ENCODE peak calls at places on chromosomes 7 and 10, in eight cellular contexts. B is heart right ventricle, A is heart left ventricle, H is sigmoid colon, D is lower lobe of right lung, T is left ventricle myocardium inferior, U is thoracic aorta, E is IMR-90. S is an unnamed sample. For H3K4me1 and H3K36me3, the result is how much of the 10 kb centered on the place peaks cover.

GRCh38 chr7:120992272-120993010 is 3.9 kb downstream of the CPED1 start:
- DNase-seq in B (no peak), A (no peak), H (no peak), D (no peak), T (no peak), U (no peak), E (no peak), S (no peak)

GRCh38 chr7:54788664-54789063 is 29.7 kb upstream of the SEC61G start:
- DNase-seq in B (peak), A (no peak), H (peak), D (no peak), T (no peak), U (no peak), E (peak), S (no peak)

GRCh38 chr7:123199869-123200268 is at the start of gene SLC13A1:
- DNase-seq in B (no peak), A (no peak), H (no peak), D (no peak), T (no peak), U (no peak), E (no peak), S (no peak)

GRCh38 chr7:81626008-81626407 is 143.8 kb downstream of the HGF start:
- DNase-seq in B (no peak), A (no peak), H (no peak), D (no peak), T (no peak), U (no peak), E (peak), S (no peak)

GRCh38 chr10:88207121-88207546 is 343.7 kb downstream of the PTEN start:
- DNase-seq in B (no peak), A (no peak), H (no peak), D (no peak), T (no peak), U (no peak), E (no peak), S (no peak)

GRCh38 chr7:30225863-30226361 is 58.5 kb upstream of the ZNRF2 start:
- DNase-seq in B (peak), A (peak), H (peak), D (peak), T (peak), U (no peak), E (peak), S (no peak)

GRCh38 chr7:23393636-23394035 is 76.7 kb downstream of the IGF2BP3 start:
- DNase-seq in B (no peak), A (no peak), H (no peak), D (no peak), T (no peak), U (no peak), E (no peak), S (no peak)

GRCh38 chr7:45120-46090 is 147.0 kb upstream of the FAM20C start:
- DNase-seq in B (no peak), A (peak), H (no peak), D (peak), T (no peak), U (no peak), E (no peak), S (no peak)

GRCh38 chr10:102096449-102096848 is 23.7 kb downstream of the LDB1 start:
- DNase-seq in B (no peak), A (no peak), H (no peak), D (no peak), T (no peak), U (no peak), E (no peak), S (no peak)

GRCh38 chr7:50450691-50451051 is 521 bp upstream of the FIGNL1 start:
- DNase-seq in B (no peak), A (no peak), H (no peak), D (peak), T (peak), U (no peak), E (no peak), S (peak)

GRCh38 chr10:80131499-80131901 is 1.0 kb upstream of the PLAC9 start:
- DNase-seq in B (no peak), A (no peak), H (peak), D (no peak), T (no peak), U (no peak), E (no peak), S (no peak)

GRCh38 chr10:116888380-116889055 is 39.2 kb downstream of the ENO4 start:
- DNase-seq in B (peak), A (no peak), H (peak), D (peak), T (peak), U (peak), E (peak), S (no peak)

GRCh38 chr7:157554393-157555238 is 217.8 kb downstream of the DNAJB6 start:
- DNase-seq in B (no peak), A (no peak), H (no peak), D (no peak), T (no peak), U (no peak), E (no peak), S (no peak)

GRCh38 chr10:73855413-73855812 is 18.9 kb downstream of the CAMK2G start:
- DNase-seq in B (no peak), A (no peak), H (peak), D (no peak), T (no peak), U (no peak), E (no peak), S (no peak)

GRCh38 chr10:108574233-108574632 is 1349.1 kb downstream of the XPNPEP1 start:
- DNase-seq in B (no peak), A (no peak), H (no peak), D (no peak), T (no peak), U (no peak), E (no peak), S (no peak)

GRCh38 chr7:99741438-99741795 is 6.4 kb upstream of the CYP3A7 start:
- DNase-seq in B (no peak), A (no peak), H (no peak), D (no peak), T (no peak), U (no peak), E (no peak), S (no peak)

GRCh38 chr10:42877496-42878030 is 95.0 kb downstream of the BMS1 start:
- DNase-seq in B (no peak), A (no peak), H (no peak), D (no peak), T (no peak), U (no peak), E (no peak), S (no peak)

GRCh38 chr7:44291066-44291732 is 34.2 kb downstream of the CAMK2B start:
- DNase-seq in B (peak), A (peak), H (peak), D (peak), T (peak), U (peak), E (peak), S (no peak)

GRCh38 chr7:158614695-158615094 is 27.1 kb upstream of the PTPRN2 start:
- DNase-seq in B (no peak), A (no peak), H (no peak), D (no peak), T (no peak), U (no peak), E (peak), S (no peak)

GRCh38 chr7:132575987-132576722 is at the start of gene PLXNA4:
- DNase-seq in B (no peak), A (peak), H (peak), D (no peak), T (no peak), U (no peak), E (no peak), S (no peak)

GRCh38 chr10:95664543-95664942 is 8.0 kb upstream of the ALDH18A1 start:
- DNase-seq in B (no peak), A (no peak), H (no peak), D (no peak), T (no peak), U (no peak), E (peak), S (no peak)

GRCh38 chr10:91955114-91955513 is 31.5 kb downstream of the BTAF1 start:
- DNase-seq in B (no peak), A (no peak), H (no peak), D (no peak), T (no peak), U (no peak), E (no peak), S (no peak)

GRCh38 chr7:158026636-158027265 is 560.9 kb downstream of the PTPRN2 start:
- DNase-seq in B (no peak), A (no peak), H (peak), D (no peak), T (no peak), U (no peak), E (no peak), S (no peak)

GRCh38 chr10:71795248-71795647 is 21.9 kb upstream of the VSIR start:
- DNase-seq in B (no peak), A (no peak), H (no peak), D (no peak), T (no peak), U (no peak), E (peak), S (no peak)

GRCh38 chr7:41573017-41573416 is 129.9 kb downstream of the INHBA start:
- DNase-seq in B (no peak), A (no peak), H (no peak), D (no peak), T (no peak), U (no peak), E (peak), S (no peak)

GRCh38 chr10:62666264-62666663 is 138.3 kb upstream of the ADO start:
- DNase-seq in B (no peak), A (no peak), H (no peak), D (no peak), T (no peak), U (no peak), E (no peak), S (no peak)

GRCh38 chr7:130960208-130960988 is 226.4 kb upstream of the KLF14 start:
- DNase-seq in B (no peak), A (no peak), H (no peak), D (no peak), T (no peak), U (no peak), E (peak), S (no peak)

GRCh38 chr10:129780901-129781795 is 182.9 kb downstream of the EBF3 start:
- DNase-seq in B (no peak), A (no peak), H (peak), D (peak), T (no peak), U (no peak), E (no peak), S (no peak)

GRCh38 chr7:134690016-134690415 is 43.4 kb downstream of the BPGM start:
- DNase-seq in B (no peak), A (peak), H (no peak), D (no peak), T (no peak), U (no peak), E (peak), S (no peak)
- H3K4me1 ChIP-seq in B (under half), A (under half), H (half or more), D (under half), T (under half), U (half or more), E (under half), S (under half)

DNA sequence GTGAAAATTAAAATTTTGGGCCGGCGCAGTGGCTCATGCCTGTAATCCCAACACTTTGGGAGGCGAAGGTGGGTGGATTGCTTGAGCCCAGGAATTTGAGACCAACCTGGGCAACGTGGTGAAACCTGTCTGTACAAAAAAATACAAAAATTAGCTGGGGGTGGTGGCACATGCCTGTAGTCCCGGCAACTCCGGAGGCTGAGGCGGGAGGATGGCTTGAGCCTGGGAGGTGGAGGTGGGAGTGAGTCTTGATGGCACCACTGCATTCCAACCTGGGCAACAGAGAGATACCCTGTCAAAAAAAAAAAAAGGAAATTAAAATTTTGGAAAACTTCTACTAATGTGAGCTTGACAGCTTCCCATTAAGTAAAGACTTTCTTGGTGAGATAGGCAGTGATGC is 3.1 kb downstream of the SRRT start:
- DNase-seq in B (no peak), A (no peak), H (no peak), D (no peak), T (no peak), U (no peak), E (no peak), S (no peak)
- H3K36me3 ChIP-seq in B (half or more), A (half or more), H (half or more), D (half or more), T (half or more), U (under half), E (half or more), S (under half)

GRCh38 chr7:139127648-139128047 is 18.1 kb upstream of the ZC3HAV1 start:
- DNase-seq in B (no peak), A (no peak), H (no peak), D (no peak), T (no peak), U (no peak), E (peak), S (no peak)

GRCh38 chr7:139131622-139132021 is 22.1 kb upstream of the ZC3HAV1 start:
- DNase-seq in B (no peak), A (no peak), H (no peak), D (no peak), T (no peak), U (no peak), E (no peak), S (no peak)

GRCh38 chr7:139139150-139139549 is 29.6 kb upstream of the ZC3HAV1 start:
- DNase-seq in B (no peak), A (no peak), H (no peak), D (no peak), T (no peak), U (no peak), E (no peak), S (no peak)

GRCh38 chr7:139133335-139134139 is 24.0 kb upstream of the ZC3HAV1 start:
- DNase-seq in B (peak), A (peak), H (peak), D (peak), T (peak), U (peak), E (peak), S (peak)
- H3K27ac ChIP-seq in B (peak), A (peak), H (peak), D (peak), T (peak), U (peak), E (peak), S (peak)

GRCh38 chr7:116226664-116227063 is 16.3 kb downstream of the TES start:
- DNase-seq in B (no peak), A (no peak), H (no peak), D (no peak), T (no peak), U (no peak), E (peak), S (no peak)
- H3K4me1 ChIP-seq in B (half or more), A (under half), H (half or more), D (under half), T (under half), U (half or more), E (under half), S (half or more)